ENCODE peak calls at places on chromosomes 7 and 10, in six cellular contexts. O is M059J, C is prostate gland, B is putamen, V is left ventricle myocardium inferior, K is GM23338. E is an unnamed sample.

GRCh38 chr7:50821457-50821977 is 38.8 kb upstream of the GRB10 start:
- DNase-seq in O (peak), B (no peak), V (no peak), K (no peak), C (no peak), E (peak)

GRCh38 chr7:32631021-32631420 is 135.7 kb downstream of the AVL9 start:
- DNase-seq in C (no peak), O (no peak), V (no peak), B (no peak), K (no peak), E (no peak)

GRCh38 chr7:16918288-16918895 is 36.6 kb upstream of the AGR3 start:
- DNase-seq in V (no peak), C (peak), O (peak), K (peak), B (peak), E (peak)

GRCh38 chr10:36468620-36469019 is 656.8 kb upstream of the ANKRD30A start:
- DNase-seq in C (no peak), K (no peak), O (no peak), V (no peak), B (no peak), E (no peak)

GRCh38 chr7:108723343-108723957 is 153.8 kb downstream of the DNAJB9 start:
- DNase-seq in C (no peak), O (no peak), B (no peak), K (peak), V (no peak), E (no peak)

GRCh38 chr7:138679793-138680192 is 21.4 kb downstream of the SVOPL start:
- DNase-seq in B (no peak), C (no peak), V (no peak), O (no peak), K (no peak), E (no peak)

GRCh38 chr7:96495751-96496216 is 173.9 kb upstream of the SLC25A13 start:
- DNase-seq in V (no peak), B (no peak), K (peak), C (no peak), O (no peak), E (no peak)

GRCh38 chr10:69327463-69328345 is 49.4 kb downstream of the HK1 start:
- DNase-seq in O (no peak), K (no peak), B (peak), V (peak), C (peak), E (peak)

GRCh38 chr10:96642973-96643372 is 56.2 kb upstream of the TM9SF3 start:
- DNase-seq in V (peak), C (peak), O (peak), B (peak), K (peak), E (peak)

GRCh38 chr7:78260826-78261225 is 462.3 kb downstream of the PHTF2 start:
- DNase-seq in B (peak), O (peak), K (no peak), C (no peak), V (no peak), E (peak)

GRCh38 chr7:6451224-6451705 is 3.5 kb upstream of the DAGLB start:
- DNase-seq in C (no peak), B (no peak), V (no peak), K (no peak), O (no peak), E (no peak)

GRCh38 chr7:73865738-73866445 is 4.9 kb downstream of the TMEM270 start:
- DNase-seq in V (no peak), O (peak), B (peak), C (peak), K (peak), E (peak)

GRCh38 chr10:93006435-93007039 is 54.1 kb upstream of the CYP26C1 start:
- DNase-seq in B (no peak), V (no peak), K (peak), C (peak), O (peak), E (peak)

GRCh38 chr10:5862360-5862929 is 27.2 kb downstream of the ANKRD16 start:
- DNase-seq in O (peak), V (no peak), B (no peak), C (no peak), K (no peak), E (peak)

GRCh38 chr7:80129785-80130184 is 4.8 kb upstream of the GNAI1 start:
- DNase-seq in C (no peak), V (no peak), B (no peak), K (no peak), O (no peak), E (no peak)

GRCh38 chr10:89699581-89700064 is 1.8 kb upstream of the KIF20B start:
- DNase-seq in O (no peak), B (no peak), C (no peak), V (no peak), K (no peak), E (no peak)

GRCh38 chr7:34320926-34321609 is 336.9 kb upstream of the NPSR1 start:
- DNase-seq in C (peak), V (peak), K (peak), B (peak), O (peak), E (peak)

GRCh38 chr7:111224354-111225231 is 133.7 kb downstream of the LRRN3 start:
- DNase-seq in K (no peak), B (no peak), V (no peak), C (no peak), O (peak), E (no peak)

GRCh38 chr7:23213755-23214154 is 31.9 kb downstream of the NUP42 start:
- DNase-seq in K (no peak), O (no peak), V (no peak), C (no peak), B (no peak), E (no peak)

GRCh38 chr7:141339603-141340002 is 211.6 kb upstream of the AGK start:
- DNase-seq in O (peak), V (no peak), C (no peak), B (no peak), K (peak), E (no peak)

GRCh38 chr10:86944471-86944870 is 12.9 kb downstream of the MMRN2 start:
- DNase-seq in O (peak), K (no peak), C (no peak), B (no peak), V (no peak), E (peak)

GRCh38 chr10:110013615-110014293 is 6.0 kb downstream of the ADD3 start:
- DNase-seq in C (no peak), V (no peak), O (peak), K (peak), B (no peak), E (no peak)

GRCh38 chr10:74835963-74836362 is 9.6 kb downstream of the KAT6B start:
- DNase-seq in O (no peak), V (no peak), K (no peak), B (no peak), C (no peak), E (no peak)

GRCh38 chr10:12479437-12479844 is 130.1 kb downstream of the CAMK1D start:
- DNase-seq in V (no peak), O (no peak), C (no peak), K (no peak), B (no peak), E (no peak)

GRCh38 chr10:76352300-76352699 is 920.9 kb downstream of the LRMDA start:
- DNase-seq in C (no peak), V (no peak), B (no peak), O (peak), K (no peak), E (peak)

GRCh38 chr7:116227678-116228239 is 17.4 kb downstream of the TES start:
- DNase-seq in O (peak), V (no peak), K (no peak), B (no peak), C (no peak), E (peak)

GRCh38 chr10:13099144-13099665 is 758 bp upstream of the OPTN start:
- DNase-seq in O (peak), K (peak), C (peak), V (no peak), B (peak), E (peak)

GRCh38 chr7:135859548-135859947 is 110.9 kb upstream of the FAM180A start:
- DNase-seq in B (no peak), O (peak), K (no peak), C (no peak), V (no peak), E (peak)

GRCh38 chr10:25436431-25436830 is 261.6 kb downstream of the GPR158 start:
- DNase-seq in K (no peak), O (no peak), C (no peak), V (no peak), B (no peak), E (no peak)

GRCh38 chr10:585502-585901 is 104.0 kb downstream of the DIP2C start:
- DNase-seq in C (no peak), V (no peak), B (no peak), O (no peak), K (peak), E (no peak)

GRCh38 chr10:131049051-131049450 is 262.5 kb downstream of the TCERG1L start:
- DNase-seq in V (no peak), C (no peak), O (no peak), B (peak), K (peak), E (no peak)

GRCh38 chr7:141562972-141563371 is 11.8 kb downstream of the AGK start:
- DNase-seq in B (no peak), O (no peak), K (no peak), C (no peak), V (no peak), E (no peak)

GRCh38 chr7:85030893-85031292 is 156.0 kb downstream of the SEMA3D start:
- DNase-seq in C (no peak), K (peak), O (peak), V (no peak), B (no peak), E (peak)

GRCh38 chr7:147509052-147509480 is 1081.5 kb upstream of the C7orf33 start:
- DNase-seq in K (no peak), B (no peak), V (no peak), C (no peak), O (no peak), E (peak)

GRCh38 chr10:85177767-85178166 is 849.4 kb downstream of the CCSER2 start:
- DNase-seq in C (no peak), K (no peak), O (no peak), B (no peak), V (no peak), E (no peak)

GRCh38 chr7:41624818-41625217 is 78.1 kb downstream of the INHBA start:
- DNase-seq in V (no peak), B (no peak), K (no peak), C (no peak), O (peak), E (peak)

GRCh38 chr10:91883549-91884542 is 25.4 kb downstream of the FGFBP3 start:
- DNase-seq in B (no peak), C (peak), V (peak), K (peak), O (peak), E (peak)

GRCh38 chr10:127563718-127564553 is 14.8 kb downstream of the NPS start:
- DNase-seq in V (no peak), O (peak), K (peak), C (no peak), B (no peak), E (no peak)

GRCh38 chr7:127252736-127253288 is at the start of gene GRM8:
- DNase-seq in C (peak), O (peak), B (peak), V (peak), K (peak), E (peak)